ENCODE peak calls at places on chromosome 5, in nine cellular contexts. S, I, B, T, Z, U, D, Y and O are unnamed samples.

GRCh38 chr5:91332267-91333044 is 50.7 kb downstream of the ARRDC3 start:
- DNase-seq in Y (no peak), S (peak; percentile 64), T (peak; percentile 78), Z (no peak), D (no peak), I (no peak), U (peak; percentile 37), B (no peak), O (peak; percentile 49)

GRCh38 chr5:113510836-113511451 is 2.5 kb upstream of the YTHDC2 start:
- DNase-seq in I (no peak), U (no peak), D (peak; percentile 68), Z (no peak), S (no peak), T (peak; percentile 50), B (peak; percentile 27), Y (no peak), O (peak; percentile 57)

GRCh38 chr5:55421074-55421529 is 113.3 kb downstream of the MTREX start:
- DNase-seq in D (no peak), Z (peak; percentile 15), Y (no peak), T (no peak), S (no peak), B (no peak), U (no peak), I (no peak), O (no peak)

GRCh38 chr5:40627708-40628107 is 52.0 kb upstream of the PTGER4 start:
- DNase-seq in D (no peak), B (no peak), S (no peak), I (no peak), Y (no peak), T (no peak), U (no peak), Z (no peak), O (no peak)

GRCh38 chr5:154215931-154216330 is 25.4 kb downstream of the GALNT10 start:
- DNase-seq in I (no peak), U (no peak), T (no peak), D (no peak), B (no peak), S (no peak), Y (no peak), Z (no peak), O (no peak)

GRCh38 chr5:6504677-6505414 is 56.2 kb downstream of the UBE2QL1 start:
- DNase-seq in Y (no peak), Z (no peak), B (no peak), T (no peak), I (no peak), S (no peak), D (no peak), U (no peak), O (peak; percentile 20)

GRCh38 chr5:145811834-145812625 is 23.1 kb downstream of the PRELID2 start:
- DNase-seq in U (no peak), T (peak; percentile 6), Y (no peak), S (no peak), I (no peak), Z (no peak), B (no peak), D (peak; percentile 69), O (peak; percentile 45)

GRCh38 chr5:56359429-56359781 is 126.3 kb upstream of the ANKRD55 start:
- DNase-seq in S (no peak), B (no peak), U (no peak), I (no peak), D (no peak), T (no peak), Z (no peak), Y (no peak), O (no peak)

GRCh38 chr5:177596775-177597238 is 3.1 kb upstream of the B4GALT7 start:
- DNase-seq in D (no peak), Y (no peak), S (no peak), Z (no peak), T (no peak), I (no peak), U (no peak), B (no peak), O (no peak)

DNA sequence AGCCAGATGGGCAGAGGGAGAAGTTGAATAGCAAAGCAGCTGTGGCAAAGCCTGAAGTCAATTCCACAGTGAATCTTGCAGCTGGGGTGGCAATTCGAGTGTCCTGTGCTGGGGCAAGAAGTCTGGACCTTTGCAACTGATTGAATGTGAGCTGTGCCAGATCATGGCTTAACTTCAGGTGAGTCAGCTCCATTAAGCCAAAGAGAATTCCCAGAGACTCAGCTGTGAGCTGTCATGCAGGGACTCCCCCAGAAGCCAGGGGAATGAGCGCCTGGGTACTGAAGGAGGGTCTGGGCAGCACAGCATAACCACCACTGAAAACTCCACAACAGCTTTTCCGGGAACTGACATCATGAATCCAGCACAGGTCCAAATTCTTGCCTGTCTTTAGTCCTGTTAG is 153.5 kb upstream of the TRPC7 start:
- DNase-seq in U (no peak), B (no peak), Z (no peak), I (no peak), Y (no peak), S (no peak), T (no peak), D (no peak), O (no peak)
- TF ChIP-seq MAX in U (no peak), B (no peak), Z (no peak), I (no peak), Y (no peak), S (no peak), T (no peak), D (no peak), O (no peak)

GRCh38 chr5:9766581-9766980 is 136.4 kb upstream of the TAS2R1 start:
- DNase-seq in B (no peak), U (no peak), S (no peak), D (no peak), Y (no peak), T (no peak), I (no peak), Z (no peak), O (no peak)
- TF ChIP-seq MAX in B (no peak), U (no peak), S (no peak), D (no peak), Y (no peak), T (no peak), I (no peak), Z (no peak), O (no peak)

GRCh38 chr5:27702339-27702820 is 664.0 kb upstream of the CDH9 start:
- DNase-seq in U (no peak), B (no peak), I (no peak), Y (no peak), S (peak; percentile 13), T (no peak), D (no peak), Z (no peak), O (no peak)
- TF ChIP-seq MAX in U (no peak), B (no peak), I (no peak), Y (no peak), S (no peak), T (no peak), D (no peak), Z (no peak), O (no peak)

DNA sequence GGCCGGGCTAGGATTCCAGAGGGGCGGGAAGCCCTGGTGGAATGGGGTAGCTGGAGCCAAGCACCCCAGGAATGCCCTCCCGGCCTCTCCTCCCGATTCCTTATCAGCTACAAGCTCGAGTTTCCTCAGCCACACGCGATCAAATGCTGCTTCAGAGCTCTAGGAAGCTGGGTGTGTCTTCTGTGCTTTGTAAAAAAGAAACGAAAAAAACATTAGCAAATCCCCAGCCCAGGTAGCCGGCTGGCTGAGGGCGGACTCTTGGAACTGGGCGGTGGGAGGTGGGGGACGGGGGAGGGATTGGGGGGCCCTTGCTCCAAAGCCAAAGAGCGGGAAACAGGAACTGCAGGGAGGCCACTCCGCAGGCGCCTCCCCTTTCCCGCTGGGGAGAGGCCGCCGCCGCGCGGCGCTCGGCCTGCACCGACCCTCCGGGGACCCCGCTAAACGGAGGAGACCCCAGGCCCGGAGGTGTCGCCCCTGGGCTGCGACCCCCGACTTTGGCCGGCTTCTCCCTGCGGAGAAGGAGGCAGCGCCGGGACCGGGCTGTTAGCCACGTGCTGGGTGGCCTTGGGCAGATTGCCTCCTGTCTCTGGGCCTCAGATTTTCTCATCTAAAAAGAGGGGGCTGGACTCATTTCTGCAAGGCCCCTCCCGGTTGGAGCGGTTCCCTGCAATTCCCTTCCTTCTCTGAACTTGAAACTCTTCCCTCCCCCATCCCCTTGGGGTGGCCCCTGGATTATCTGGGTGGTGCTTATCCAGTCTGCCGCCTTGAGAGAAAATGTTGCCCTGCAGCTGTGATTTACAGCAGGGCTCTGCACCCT is 40.9 kb upstream of the FABP6 start:
- DNase-seq in B (no peak), I (peak; percentile 77), T (no peak), D (peak; percentile 32), U (peak; percentile 69), Y (no peak), Z (no peak), S (peak; percentile 31), O (peak; percentile 41)
- TF ChIP-seq MAX in B (no peak), I (peak; percentile 56), T (no peak), D (no peak), U (peak; percentile 82), Y (peak; percentile 75), Z (no peak), S (peak; percentile 39), O (no peak)

GRCh38 chr5:16616536-16617271 is at the start of gene RETREG1:
- DNase-seq in Y (no peak), I (peak; percentile 65), S (peak; percentile 49), D (peak; percentile 8), T (no peak), B (peak; percentile 89), Z (no peak), U (peak; percentile 59), O (peak; percentile 62)

GRCh38 chr5:16619136-16619535 is 2.3 kb upstream of the RETREG1 start:
- DNase-seq in Y (no peak), Z (no peak), D (no peak), U (no peak), T (no peak), B (no peak), I (no peak), S (no peak), O (no peak)

GRCh38 chr5:16615737-16616535 is 861 bp downstream of the RETREG1 start:
- DNase-seq in Z (no peak), T (no peak), B (peak; percentile 21), S (no peak), I (no peak), D (no peak), U (no peak), Y (no peak), O (no peak)

GRCh38 chr5:16618138-16618897 is 1.5 kb upstream of the RETREG1 start:
- DNase-seq in U (no peak), D (no peak), Z (no peak), Y (no peak), S (no peak), I (no peak), B (peak; percentile 22), T (no peak), O (no peak)

DNA sequence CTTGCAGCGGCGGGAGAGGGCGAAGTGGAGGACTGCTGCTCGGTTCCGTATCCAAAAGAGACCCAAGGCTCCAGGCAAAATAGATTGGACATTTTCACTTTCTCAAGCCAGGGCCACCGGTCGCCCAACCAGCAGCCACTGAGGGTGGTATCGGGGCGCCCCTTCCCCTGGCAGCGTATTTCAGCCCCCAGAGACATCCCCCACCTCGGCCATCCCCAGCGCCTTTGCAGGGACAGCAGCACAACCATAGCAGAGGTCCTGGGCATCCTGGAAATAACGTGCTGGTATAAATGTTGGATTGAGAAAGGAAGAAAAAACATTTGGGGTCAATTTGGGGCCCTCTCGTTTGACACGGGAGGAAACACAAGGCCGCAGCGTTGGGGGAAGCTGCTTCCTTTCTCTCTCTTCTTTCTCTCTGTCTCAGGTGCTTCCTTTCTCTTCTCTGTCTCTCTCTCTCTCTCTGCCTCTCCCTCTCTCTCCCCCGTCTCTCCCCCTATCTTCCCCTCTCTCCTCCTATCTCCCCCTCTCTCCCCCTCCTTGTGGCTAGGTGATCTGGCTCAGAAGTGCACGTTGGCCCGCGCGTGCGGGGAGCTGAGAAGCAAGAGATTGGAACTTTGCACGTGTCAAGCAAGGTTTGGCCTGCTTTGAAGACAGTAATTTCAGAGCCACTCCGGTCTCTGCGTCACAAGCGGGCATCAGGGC is 626 bp upstream of the RETREG1 start:
- DNase-seq in S (no peak), I (no peak), Y (no peak), T (no peak), D (no peak), U (no peak), B (peak; percentile 23), Z (no peak), O (no peak)
- TF ChIP-seq MAX in S (no peak), I (no peak), Y (peak; percentile 71), T (no peak), D (no peak), U (no peak), B (no peak), Z (no peak), O (no peak)